ENCODE peak calls at places on chromosomes 4 and X, in eight cellular contexts. J, H, E, S, V, G, D and P are unnamed samples.

GRCh38 chrX:100663651-100664050 is 19.7 kb downstream of the SRPX2 start:
- DNase-seq in J (no peak), H (no peak), E (no peak), S (no peak), V (no peak), G (no peak), D (no peak), P (no peak)

GRCh38 chr4:147994076-147994475 is 262.2 kb downstream of the ARHGAP10 start:
- DNase-seq in J (no peak), H (no peak), E (no peak), S (no peak), V (no peak), G (no peak), D (no peak), P (no peak)

GRCh38 chr4:6207602-6208001 is 7.3 kb upstream of the JAKMIP1 start:
- DNase-seq in J (no peak), H (no peak), E (no peak), S (no peak), V (no peak), G (no peak), D (no peak), P (no peak)

GRCh38 chr4:156794863-156795262 is 176.7 kb downstream of the PDGFC start:
- DNase-seq in J (no peak), H (no peak), E (no peak), S (no peak), V (no peak), G (no peak), D (no peak), P (no peak)

GRCh38 chrX:49884290-49884862 is 5.1 kb downstream of the USP27X start:
- DNase-seq in J (peak), H (peak), E (peak), S (no peak), V (peak), G (peak), D (peak), P (peak)

GRCh38 chr4:91322961-91323360 is 980.8 kb upstream of the GRID2 start:
- DNase-seq in J (no peak), H (no peak), E (no peak), S (no peak), V (no peak), G (no peak), D (no peak), P (no peak)

GRCh38 chr4:77079281-77079680 is 3.5 kb upstream of the CCNI start:
- DNase-seq in J (no peak), H (no peak), E (no peak), S (no peak), V (no peak), G (no peak), D (no peak), P (no peak)

GRCh38 chr4:168713193-168713592 is 216.3 kb downstream of the PALLD start:
- DNase-seq in J (no peak), H (no peak), E (no peak), S (no peak), V (no peak), G (no peak), D (no peak), P (peak)

GRCh38 chr4:148790691-148791090 is 348.5 kb upstream of the NR3C2 start:
- DNase-seq in J (no peak), H (no peak), E (no peak), S (no peak), V (no peak), G (peak), D (no peak), P (no peak)

GRCh38 chr4:99965674-99966350 is 15.7 kb upstream of the H2AZ1 start:
- DNase-seq in J (no peak), H (no peak), E (no peak), S (no peak), V (no peak), G (no peak), D (no peak), P (no peak)

GRCh38 chrX:13046035-13046851 is 1.8 kb upstream of the FAM9C start:
- DNase-seq in J (no peak), H (no peak), E (no peak), S (no peak), V (no peak), G (no peak), D (no peak), P (no peak)

GRCh38 chr4:20266215-20267082 is 14.7 kb downstream of the SLIT2 start:
- DNase-seq in J (no peak), H (no peak), E (no peak), S (peak), V (no peak), G (no peak), D (no peak), P (no peak)

GRCh38 chr4:183492791-183493221 is 12.1 kb upstream of the ING2 start:
- DNase-seq in J (peak), H (no peak), E (no peak), S (no peak), V (no peak), G (peak), D (no peak), P (no peak)

GRCh38 chrX:103586314-103586646 is 965 bp downstream of the TCEAL4 start:
- DNase-seq in J (no peak), H (no peak), E (no peak), S (no peak), V (no peak), G (no peak), D (no peak), P (no peak)

GRCh38 chr4:183444953-183445543 is 612 bp downstream of the CDKN2AIP start:
- DNase-seq in J (no peak), H (no peak), E (no peak), S (no peak), V (no peak), G (peak), D (no peak), P (no peak)

GRCh38 chr4:145820407-145820806 is 118.2 kb downstream of the ZNF827 start:
- DNase-seq in J (no peak), H (no peak), E (no peak), S (no peak), V (no peak), G (no peak), D (no peak), P (no peak)

GRCh38 chr4:86129546-86129945 is 230.3 kb downstream of the MAPK10 start:
- DNase-seq in J (no peak), H (no peak), E (no peak), S (no peak), V (no peak), G (no peak), D (no peak), P (no peak)

GRCh38 chr4:1204286-1204827 is 32.0 kb upstream of the SPON2 start:
- DNase-seq in J (no peak), H (no peak), E (no peak), S (no peak), V (peak), G (no peak), D (no peak), P (no peak)

GRCh38 chr4:25993564-25994185 is 79.7 kb downstream of the SMIM20 start:
- DNase-seq in J (no peak), H (no peak), E (no peak), S (no peak), V (no peak), G (peak), D (no peak), P (no peak)

GRCh38 chr4:69196209-69196965 is 18.2 kb downstream of the UGT2B11 start:
- DNase-seq in J (no peak), H (no peak), E (no peak), S (no peak), V (no peak), G (no peak), D (no peak), P (no peak)

GRCh38 chr4:170102426-170102825 is 12.7 kb upstream of the AADAT start:
- DNase-seq in J (no peak), H (no peak), E (no peak), S (no peak), V (no peak), G (no peak), D (no peak), P (no peak)